ENCODE peak calls at places on chromosomes 6 and 20, in four cellular contexts. One of them, this sample, is unnamed.

GRCh38 chr6:4313044-4313686 is 177.8 kb upstream of the ECI2 start:
- DNase-seq in LNCaP clone FGC: no peak
- DNase-seq in GM12865: no peak
- DNase-seq in fibroblast of lung: peak; percentile 96
- DNase-seq in this sample: peak; percentile 91

GRCh38 chr6:145508107-145508506 is 227.2 kb downstream of the EPM2A start:
- DNase-seq in LNCaP clone FGC: no peak
- DNase-seq in GM12865: peak; percentile 26
- DNase-seq in fibroblast of lung: no peak
- DNase-seq in this sample: no peak

GRCh38 chr6:337782-338464 is 45.6 kb downstream of the DUSP22 start:
- DNase-seq in LNCaP clone FGC: no peak
- DNase-seq in GM12865: no peak
- DNase-seq in fibroblast of lung: no peak
- DNase-seq in this sample: no peak

GRCh38 chr20:19673575-19673974 is 84.5 kb upstream of the RIN2 start:
- DNase-seq in LNCaP clone FGC: no peak
- DNase-seq in GM12865: no peak
- DNase-seq in fibroblast of lung: no peak
- DNase-seq in this sample: no peak

GRCh38 chr20:23156842-23157423 is 70.8 kb upstream of the CD93 start:
- DNase-seq in LNCaP clone FGC: no peak
- DNase-seq in GM12865: no peak
- DNase-seq in fibroblast of lung: peak; percentile 14
- DNase-seq in this sample: no peak

GRCh38 chr20:58628491-58629212 is 22.4 kb upstream of the STX16 start:
- DNase-seq in LNCaP clone FGC: no peak
- DNase-seq in GM12865: no peak
- DNase-seq in fibroblast of lung: no peak
- DNase-seq in this sample: no peak

GRCh38 chr20:41078329-41078728 is 49.7 kb downstream of the TOP1 start:
- DNase-seq in LNCaP clone FGC: no peak
- DNase-seq in GM12865: peak; percentile 44
- DNase-seq in fibroblast of lung: peak; percentile 62
- DNase-seq in this sample: peak; percentile 29

GRCh38 chr6:106377061-106377540 is 16.6 kb downstream of the CRYBG1 start:
- DNase-seq in LNCaP clone FGC: peak; percentile 66
- DNase-seq in GM12865: no peak
- DNase-seq in fibroblast of lung: peak; percentile 69
- DNase-seq in this sample: no peak

GRCh38 chr20:16747291-16747811 is 807 bp upstream of the OTOR start:
- DNase-seq in LNCaP clone FGC: peak; percentile 93
- DNase-seq in GM12865: no peak
- DNase-seq in fibroblast of lung: no peak
- DNase-seq in this sample: no peak

GRCh38 chr20:32912688-32913087 is 54.0 kb downstream of the EFCAB8 start:
- DNase-seq in LNCaP clone FGC: no peak
- DNase-seq in GM12865: no peak
- DNase-seq in fibroblast of lung: no peak
- DNase-seq in this sample: no peak

GRCh38 chr6:64252256-64252655 is 616.7 kb downstream of the PHF3 start:
- DNase-seq in LNCaP clone FGC: no peak
- DNase-seq in GM12865: no peak
- DNase-seq in fibroblast of lung: no peak
- DNase-seq in this sample: no peak

GRCh38 chr6:147508073-147508870 is at the start of gene SAMD5:
- DNase-seq in LNCaP clone FGC: no peak
- DNase-seq in GM12865: peak; percentile 25
- DNase-seq in fibroblast of lung: peak; percentile 75
- DNase-seq in this sample: peak; percentile 31

GRCh38 chr6:104788400-104788799 is 71.3 kb downstream of the HACE1 start:
- DNase-seq in LNCaP clone FGC: no peak
- DNase-seq in GM12865: no peak
- DNase-seq in fibroblast of lung: no peak
- DNase-seq in this sample: no peak

GRCh38 chr20:50049442-50050026 is 63.4 kb downstream of the UBE2V1 start:
- DNase-seq in LNCaP clone FGC: no peak
- DNase-seq in GM12865: peak; percentile 50
- DNase-seq in fibroblast of lung: no peak
- DNase-seq in this sample: no peak

GRCh38 chr6:64949257-64949656 is 757.8 kb downstream of the EYS start:
- DNase-seq in LNCaP clone FGC: no peak
- DNase-seq in GM12865: no peak
- DNase-seq in fibroblast of lung: no peak
- DNase-seq in this sample: no peak

GRCh38 chr20:13930246-13930645 is 60.2 kb downstream of the SEL1L2 start:
- DNase-seq in LNCaP clone FGC: no peak
- DNase-seq in GM12865: peak; percentile 8
- DNase-seq in fibroblast of lung: no peak
- DNase-seq in this sample: no peak

GRCh38 chr6:159400806-159401205 is 231.6 kb downstream of the FNDC1 start:
- DNase-seq in LNCaP clone FGC: no peak
- DNase-seq in GM12865: no peak
- DNase-seq in fibroblast of lung: peak; percentile 56
- DNase-seq in this sample: no peak

GRCh38 chr20:15252289-15252688 is 914.9 kb upstream of the FLRT3 start:
- DNase-seq in LNCaP clone FGC: no peak
- DNase-seq in GM12865: no peak
- DNase-seq in fibroblast of lung: no peak
- DNase-seq in this sample: no peak

GRCh38 chr6:111551521-111552231 is 54.0 kb downstream of the TRAF3IP2 start:
- DNase-seq in LNCaP clone FGC: peak; percentile 97
- DNase-seq in GM12865: no peak
- DNase-seq in fibroblast of lung: peak; percentile 64
- DNase-seq in this sample: no peak

GRCh38 chr6:166411721-166412151 is 29.0 kb upstream of the MPC1 start:
- DNase-seq in LNCaP clone FGC: no peak
- DNase-seq in GM12865: peak; percentile 17
- DNase-seq in fibroblast of lung: no peak
- DNase-seq in this sample: no peak

GRCh38 chr20:43825635-43826034 is 89.0 kb upstream of the TOX2 start:
- DNase-seq in LNCaP clone FGC: no peak
- DNase-seq in GM12865: peak; percentile 78
- DNase-seq in fibroblast of lung: no peak
- DNase-seq in this sample: no peak

GRCh38 chr6:43809417-43810305 is 39.6 kb downstream of the VEGFA start:
- DNase-seq in LNCaP clone FGC: no peak
- DNase-seq in GM12865: no peak
- DNase-seq in fibroblast of lung: peak; percentile 80
- DNase-seq in this sample: peak; percentile 21

GRCh38 chr6:167767715-167768107 is 59.0 kb upstream of the AFDN start:
- DNase-seq in LNCaP clone FGC: no peak
- DNase-seq in GM12865: no peak
- DNase-seq in fibroblast of lung: no peak
- DNase-seq in this sample: no peak

GRCh38 chr6:166556336-166556735 is 30.1 kb downstream of the RAMACL start:
- DNase-seq in LNCaP clone FGC: no peak
- DNase-seq in GM12865: no peak
- DNase-seq in fibroblast of lung: peak; percentile 74
- DNase-seq in this sample: no peak

GRCh38 chr6:100229512-100229911 is 235.2 kb downstream of the SIM1 start:
- DNase-seq in LNCaP clone FGC: no peak
- DNase-seq in GM12865: no peak
- DNase-seq in fibroblast of lung: no peak
- DNase-seq in this sample: no peak

GRCh38 chr20:44255942-44256341 is 8.8 kb downstream of the GDAP1L1 start:
- DNase-seq in LNCaP clone FGC: no peak
- DNase-seq in GM12865: no peak
- DNase-seq in fibroblast of lung: no peak
- DNase-seq in this sample: no peak

GRCh38 chr6:111604259-111605099 is 1.2 kb downstream of the TRAF3IP2 start:
- DNase-seq in LNCaP clone FGC: no peak
- DNase-seq in GM12865: no peak
- DNase-seq in fibroblast of lung: peak; percentile 86
- DNase-seq in this sample: peak; percentile 83

GRCh38 chr6:17167327-17167979 is 65.6 kb downstream of the STMND1 start:
- DNase-seq in LNCaP clone FGC: no peak
- DNase-seq in GM12865: peak; percentile 3
- DNase-seq in fibroblast of lung: peak; percentile 70
- DNase-seq in this sample: no peak

GRCh38 chr6:109048176-109048575 is 46.5 kb downstream of the SESN1 start:
- DNase-seq in LNCaP clone FGC: no peak
- DNase-seq in GM12865: no peak
- DNase-seq in fibroblast of lung: no peak
- DNase-seq in this sample: no peak

GRCh38 chr6:133740784-133741183 is 148.1 kb upstream of the TCF21 start:
- DNase-seq in LNCaP clone FGC: no peak
- DNase-seq in GM12865: no peak
- DNase-seq in fibroblast of lung: no peak
- DNase-seq in this sample: no peak

GRCh38 chr20:10376271-10377075 is 57.5 kb downstream of the MKKS start:
- DNase-seq in LNCaP clone FGC: no peak
- DNase-seq in GM12865: no peak
- DNase-seq in fibroblast of lung: peak; percentile 94
- DNase-seq in this sample: no peak

GRCh38 chr6:113486172-113486571 is 371.0 kb upstream of the MARCKS start:
- DNase-seq in LNCaP clone FGC: no peak
- DNase-seq in GM12865: no peak
- DNase-seq in fibroblast of lung: no peak
- DNase-seq in this sample: no peak

GRCh38 chr20:62516345-62516744 is 40.5 kb upstream of the GATA5 start:
- DNase-seq in LNCaP clone FGC: no peak
- DNase-seq in GM12865: no peak
- DNase-seq in fibroblast of lung: no peak
- DNase-seq in this sample: no peak

GRCh38 chr20:57795347-57795697 is 85.5 kb upstream of the PMEPA1 start:
- DNase-seq in LNCaP clone FGC: no peak
- DNase-seq in GM12865: no peak
- DNase-seq in fibroblast of lung: peak; percentile 73
- DNase-seq in this sample: no peak

GRCh38 chr6:90302320-90302719 is 5.7 kb upstream of the BACH2 start:
- DNase-seq in LNCaP clone FGC: no peak
- DNase-seq in GM12865: no peak
- DNase-seq in fibroblast of lung: no peak
- DNase-seq in this sample: no peak
- TF ChIP-seq CTCF in LNCaP clone FGC: peak; percentile 47
- TF ChIP-seq CTCF in GM12865: no peak
- TF ChIP-seq CTCF in fibroblast of lung: no peak
- TF ChIP-seq CTCF in this sample: peak; percentile 62

GRCh38 chr20:51802170-51802745 is at the start of gene SALL4:
- DNase-seq in LNCaP clone FGC: no peak
- DNase-seq in GM12865: no peak
- DNase-seq in fibroblast of lung: peak; percentile 23
- DNase-seq in this sample: no peak

GRCh38 chr20:51800769-51801219 is 1.5 kb downstream of the SALL4 start:
- DNase-seq in LNCaP clone FGC: no peak
- DNase-seq in GM12865: no peak
- DNase-seq in fibroblast of lung: peak; percentile 21
- DNase-seq in this sample: no peak

GRCh38 chr20:51799586-51799985 is 2.7 kb downstream of the SALL4 start:
- DNase-seq in LNCaP clone FGC: no peak
- DNase-seq in GM12865: no peak
- DNase-seq in fibroblast of lung: no peak
- DNase-seq in this sample: no peak

GRCh38 chr20:51800132-51800721 is 2.1 kb downstream of the SALL4 start:
- DNase-seq in LNCaP clone FGC: no peak
- DNase-seq in GM12865: peak; percentile 42
- DNase-seq in fibroblast of lung: peak; percentile 23
- DNase-seq in this sample: no peak

GRCh38 chr20:51801220-51801991 is 915 bp downstream of the SALL4 start:
- DNase-seq in LNCaP clone FGC: no peak
- DNase-seq in GM12865: no peak
- DNase-seq in fibroblast of lung: no peak
- DNase-seq in this sample: no peak
- H3K4me3 ChIP-seq in LNCaP clone FGC: no peak overlapping the region
- H3K4me3 ChIP-seq in GM12865: no peak overlapping the region
- H3K4me3 ChIP-seq in fibroblast of lung: peak overlapping the region; percentile 58
- H3K4me3 ChIP-seq in this sample: peak overlapping the region; percentile 63

DNA sequence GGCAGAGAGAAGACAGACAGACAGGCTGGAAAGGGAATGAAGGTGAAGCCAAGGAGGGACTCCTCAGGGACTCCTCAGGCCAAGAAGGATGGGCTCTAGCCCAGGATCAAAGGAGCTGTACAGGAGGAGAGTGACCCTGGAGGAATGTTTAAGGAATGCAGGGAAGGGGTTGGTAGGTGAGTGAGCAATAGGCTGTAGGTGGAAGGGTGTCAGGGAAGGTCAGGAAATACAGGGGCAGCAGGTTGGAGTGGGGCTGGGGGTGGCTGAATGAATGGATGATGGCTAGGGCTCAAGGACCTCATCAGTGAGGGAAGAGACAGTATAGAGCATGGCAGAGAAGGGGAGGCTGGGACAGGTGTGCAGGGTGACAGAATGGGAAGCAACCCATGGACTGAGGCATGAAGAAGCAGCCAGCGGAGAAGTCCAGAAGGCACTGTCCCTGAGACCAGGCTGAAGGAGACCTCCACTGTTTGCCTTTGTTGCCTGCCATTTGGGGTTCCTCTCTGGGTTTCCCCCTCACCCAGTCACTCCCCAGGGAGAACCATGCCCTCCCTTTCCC is 13.2 kb downstream of the SYNGAP1 start:
- DNase-seq in LNCaP clone FGC: no peak
- DNase-seq in GM12865: no peak
- DNase-seq in fibroblast of lung: no peak
- DNase-seq in this sample: no peak
- TF ChIP-seq CTCF in LNCaP clone FGC: no peak
- TF ChIP-seq CTCF in GM12865: no peak
- TF ChIP-seq CTCF in fibroblast of lung: no peak
- TF ChIP-seq CTCF in this sample: no peak

DNA sequence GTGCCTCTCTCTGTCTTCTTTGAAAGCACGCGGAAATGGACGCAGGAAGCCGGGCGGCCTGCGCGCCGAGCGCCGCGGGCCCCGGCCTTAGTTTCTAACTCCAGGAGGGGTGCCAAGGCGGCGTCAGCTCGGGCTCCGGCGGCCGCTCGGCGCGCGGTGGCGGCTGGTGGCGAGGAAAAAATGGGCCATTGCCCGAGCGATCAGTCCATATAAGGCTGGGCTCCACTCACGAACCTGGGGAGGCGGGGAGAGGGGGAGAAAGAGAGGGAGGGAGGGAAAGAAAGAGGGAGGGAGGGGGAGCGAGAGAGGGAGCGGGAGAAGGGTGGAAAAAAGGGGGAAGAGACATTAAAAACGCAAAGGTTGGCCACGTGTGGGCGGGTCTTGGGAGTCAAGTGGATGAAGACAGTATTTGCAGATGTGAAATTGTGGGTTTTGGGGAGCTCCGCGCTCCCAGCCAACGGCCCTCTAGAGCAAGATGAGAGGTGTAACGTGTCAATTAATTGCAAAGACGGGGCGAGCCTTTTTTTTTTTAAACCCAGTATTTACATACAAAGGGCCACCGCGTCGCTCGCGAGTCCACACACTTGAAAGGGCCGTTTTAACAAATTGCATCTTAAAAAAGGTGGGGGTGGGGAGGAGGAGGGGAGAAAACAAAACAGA is at the start of gene NKX2-2:
- DNase-seq in LNCaP clone FGC: no peak
- DNase-seq in GM12865: no peak
- DNase-seq in fibroblast of lung: peak; percentile 56
- DNase-seq in this sample: no peak
- H3K4me3 ChIP-seq in LNCaP clone FGC: peak within 1 kb of the TSS; percentile 33
- H3K4me3 ChIP-seq in GM12865: no peak within 1 kb of the TSS
- H3K4me3 ChIP-seq in fibroblast of lung: no peak within 1 kb of the TSS
- H3K4me3 ChIP-seq in this sample: no peak within 1 kb of the TSS